ENCODE peak calls at places on chromosomes 3 and 15, in six cellular contexts. T is HAP-1, W is right cardiac atrium, Y is BE2C, N is SJSA1, S is uterus. V is an unnamed sample. For H3K9me3, the result is how much of the 10 kb centered on the place peaks cover.

GRCh38 chr3:128076783-128077624 is 24.8 kb downstream of the SEC61A1 start:
- DNase-seq in T (no peak), W (peak), Y (peak), N (no peak), S (no peak), V (peak)

GRCh38 chr3:190718097-190718496 is 144.4 kb downstream of the GMNC start:
- DNase-seq in T (no peak), W (no peak), Y (no peak), N (peak), S (no peak), V (no peak)

GRCh38 chr3:195154111-195154791 is 116.7 kb downstream of the XXYLT1 start:
- DNase-seq in T (no peak), W (no peak), Y (no peak), N (peak), S (peak), V (no peak)

GRCh38 chr15:67066041-67067021 is 929 bp downstream of the SMAD3 start:
- DNase-seq in T (peak), W (peak), Y (peak), N (peak), S (peak), V (no peak)

GRCh38 chr3:129277829-129278271 is 820 bp upstream of the HMCES start:
- DNase-seq in T (no peak), W (no peak), Y (peak), N (no peak), S (no peak), V (no peak)

GRCh38 chr15:58327958-58328357 is 103.8 kb upstream of the LIPC start:
- DNase-seq in T (no peak), W (no peak), Y (no peak), N (no peak), S (no peak), V (no peak)

GRCh38 chr3:194828126-194828525 is 142.4 kb downstream of the FAM43A start:
- DNase-seq in T (no peak), W (no peak), Y (no peak), N (peak), S (no peak), V (no peak)

GRCh38 chr3:129618186-129618820 is 11.8 kb upstream of the PLXND1 start:
- DNase-seq in T (no peak), W (peak), Y (no peak), N (no peak), S (no peak), V (no peak)

GRCh38 chr3:158794936-158795518 is 6.8 kb upstream of the MFSD1 start:
- DNase-seq in T (peak), W (no peak), Y (no peak), N (no peak), S (no peak), V (no peak)

GRCh38 chr15:100879461-100880138 is at the start of gene ALDH1A3:
- DNase-seq in T (peak), W (peak), Y (peak), N (no peak), S (peak), V (no peak)

GRCh38 chr3:16516695-16517481 is 3.4 kb upstream of the RFTN1 start:
- DNase-seq in T (peak), W (peak), Y (peak), N (peak), S (peak), V (no peak)

GRCh38 chr15:73727330-73728018 is 25.7 kb downstream of the INSYN1 start:
- DNase-seq in T (no peak), W (peak), Y (no peak), N (no peak), S (no peak), V (no peak)

GRCh38 chr15:39269821-39270220 is 311.1 kb upstream of the THBS1 start:
- DNase-seq in T (no peak), W (no peak), Y (no peak), N (no peak), S (no peak), V (no peak)

GRCh38 chr3:129764090-129764489 is 129.4 kb downstream of the TMCC1 start:
- DNase-seq in T (no peak), W (no peak), Y (no peak), N (no peak), S (no peak), V (no peak)

GRCh38 chr15:83106994-83107840 is at the start of gene TM6SF1:
- DNase-seq in T (peak), W (peak), Y (peak), N (no peak), S (no peak), V (no peak)

GRCh38 chr15:38389924-38390542 is 63.9 kb upstream of the FAM98B start:
- DNase-seq in T (peak), W (peak), Y (peak), N (peak), S (peak), V (peak)

GRCh38 chr3:9793161-9793781 is 389 bp downstream of the ARPC4 start:
- DNase-seq in T (no peak), W (peak), Y (no peak), N (peak), S (no peak), V (peak)

GRCh38 chr3:54171509-54171908 is 49.2 kb downstream of the CACNA2D3 start:
- DNase-seq in T (no peak), W (no peak), Y (no peak), N (no peak), S (no peak), V (no peak)

GRCh38 chr3:37730825-37731224 is 130.9 kb upstream of the CTDSPL start:
- DNase-seq in T (no peak), W (no peak), Y (no peak), N (no peak), S (no peak), V (no peak)

GRCh38 chr3:124928333-124929202 is 6.0 kb downstream of the MUC13 start:
- DNase-seq in T (peak), W (peak), Y (peak), N (peak), S (peak), V (peak)

GRCh38 chr15:99586121-99586520 is 20.3 kb downstream of the MEF2A start:
- DNase-seq in T (no peak), W (no peak), Y (no peak), N (no peak), S (no peak), V (no peak)
- H3K9me3 ChIP-seq in T (under half), W (under half), Y (under half), N (under half), S (under half), V (under half)

DNA sequence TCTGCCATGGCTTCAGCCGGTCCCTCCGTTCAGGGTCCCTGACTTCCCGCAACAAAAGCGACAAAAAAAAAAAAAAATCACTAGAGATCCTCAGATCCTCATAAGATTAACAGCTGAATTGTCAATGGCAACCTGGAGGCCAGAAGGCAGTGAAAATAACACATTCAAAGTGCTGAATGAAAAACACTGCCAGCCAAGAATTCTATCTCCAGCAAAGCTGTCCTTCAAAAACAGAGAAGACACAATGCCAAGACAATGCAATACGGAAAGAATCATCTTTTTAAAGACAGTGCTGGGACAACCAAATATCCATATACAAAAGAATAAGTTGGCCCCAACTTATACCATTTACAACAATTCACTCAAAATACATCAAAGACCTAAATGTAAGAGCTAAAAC is 21.6 kb downstream of the MTHFS start:
- DNase-seq in T (no peak), W (no peak), Y (no peak), N (no peak), S (no peak), V (no peak)
- H3K9me3 ChIP-seq in T (under half), W (under half), Y (under half), N (under half), S (under half), V (under half)

GRCh38 chr15:25185156-25185710 is 230.4 kb downstream of the SNRPN start:
- DNase-seq in T (no peak), W (peak), Y (no peak), N (no peak), S (no peak), V (no peak)

GRCh38 chr15:25186906-25187645 is 232.3 kb downstream of the SNRPN start:
- DNase-seq in T (no peak), W (peak), Y (no peak), N (no peak), S (no peak), V (no peak)

GRCh38 chr15:25186411-25186810 is 231.6 kb downstream of the SNRPN start:
- DNase-seq in T (no peak), W (peak), Y (no peak), N (no peak), S (no peak), V (no peak)

GRCh38 chr15:25184356-25185155 is 229.8 kb downstream of the SNRPN start:
- DNase-seq in T (no peak), W (peak), Y (no peak), N (no peak), S (no peak), V (no peak)

DNA sequence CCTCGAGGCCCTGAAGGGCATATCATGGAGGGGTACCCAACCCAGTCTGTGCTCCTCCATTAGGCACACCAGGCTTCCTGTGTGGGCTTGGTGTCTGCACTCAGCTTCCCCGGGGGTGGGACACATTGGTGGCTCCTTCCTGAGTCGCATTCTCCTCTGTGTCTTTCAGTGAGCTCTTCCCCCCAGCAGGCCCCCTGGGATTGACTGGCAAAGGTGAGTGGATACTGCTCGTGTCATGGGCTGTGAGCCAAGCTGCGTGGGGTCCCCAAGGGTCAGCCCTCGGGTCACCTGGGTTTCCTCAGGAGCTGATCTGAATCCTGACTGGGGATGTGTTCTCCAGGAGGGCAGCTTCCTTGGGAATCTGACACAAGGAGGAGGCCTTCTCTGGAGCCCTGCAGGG is 231.0 kb downstream of the SNRPN start:
- DNase-seq in T (no peak), W (peak), Y (no peak), N (no peak), S (no peak), V (no peak)
- H3K9me3 ChIP-seq in T (under half), W (under half), Y (under half), N (under half), S (under half), V (under half)

GRCh38 chr15:47876986-47877385 is 159.7 kb downstream of the SEMA6D start:
- DNase-seq in T (no peak), W (no peak), Y (no peak), N (no peak), S (no peak), V (no peak)
- H3K9me3 ChIP-seq in T (under half), W (under half), Y (under half), N (under half), S (under half), V (under half)

GRCh38 chr3:15290731-15291130 is 41.7 kb downstream of the SH3BP5 start:
- DNase-seq in T (no peak), W (no peak), Y (no peak), N (no peak), S (no peak), V (no peak)
- H3K9me3 ChIP-seq in T (under half), W (under half), Y (under half), N (under half), S (under half), V (under half)

GRCh38 chr3:74527566-74527965 is 86.9 kb downstream of the CNTN3 start:
- DNase-seq in T (no peak), W (no peak), Y (no peak), N (no peak), S (no peak), V (no peak)
- H3K9me3 ChIP-seq in T (under half), W (under half), Y (under half), N (under half), S (under half), V (under half)

DNA sequence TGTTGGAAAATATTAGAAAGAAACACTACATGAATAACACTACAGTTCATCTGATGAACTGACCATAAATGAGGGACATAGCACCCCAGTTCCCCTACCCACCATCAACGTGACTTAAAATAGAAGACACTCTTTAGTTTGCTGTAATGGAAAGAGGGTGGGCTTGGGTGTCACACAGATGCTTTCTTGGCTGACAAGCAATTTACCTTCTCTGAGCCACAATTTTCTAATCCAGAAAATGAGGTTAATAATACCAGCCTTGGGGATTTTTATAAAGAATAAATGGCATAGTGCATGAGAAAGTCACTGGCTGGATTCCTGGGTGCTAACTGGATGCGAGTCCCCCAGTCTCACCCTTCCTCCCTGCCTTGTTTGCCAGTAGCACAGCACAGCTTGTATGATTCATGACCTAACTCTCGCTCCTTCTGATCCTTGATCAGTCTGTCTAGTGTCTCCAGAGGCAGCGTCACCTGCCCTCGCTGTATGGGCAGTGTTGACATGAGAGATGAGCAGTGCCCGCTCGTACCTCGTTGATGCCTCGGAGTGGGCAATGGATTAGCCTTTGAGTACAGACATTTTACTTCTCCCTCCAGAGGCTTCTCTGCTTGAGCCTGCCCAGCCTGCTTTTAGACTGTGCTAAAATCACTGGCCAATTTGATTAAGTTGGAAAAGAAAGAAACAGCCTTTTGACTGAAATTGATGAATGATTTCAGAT is 569.2 kb downstream of the NTRK3 start:
- DNase-seq in T (no peak), W (no peak), Y (peak), N (no peak), S (no peak), V (no peak)
- H3K9me3 ChIP-seq in T (under half), W (under half), Y (under half), N (under half), S (under half), V (under half)

GRCh38 chr3:121819236-121819635 is 15.6 kb downstream of the IQCB1 start:
- DNase-seq in T (no peak), W (no peak), Y (no peak), N (no peak), S (no peak), V (no peak)
- H3K9me3 ChIP-seq in T (under half), W (under half), Y (under half), N (under half), S (under half), V (under half)